ENCODE peak calls at places on chromosome 19, in five cellular contexts. K is lower leg skin, H is uterus, S is breast epithelium, J is A549. B is an unnamed sample.

GRCh38 chr19:39083983-39084731 is at the start of gene ACP7:
- DNase-seq in K (no peak), H (no peak), S (no peak), J (no peak), B (no peak)

GRCh38 chr19:51354103-51354741 is 12.0 kb downstream of the ETFB start:
- DNase-seq in K (no peak), H (no peak), S (no peak), J (no peak), B (no peak)

GRCh38 chr19:4044927-4045557 is 21.7 kb downstream of the ZBTB7A start:
- DNase-seq in K (peak), H (no peak), S (no peak), J (no peak), B (no peak)

GRCh38 chr19:40776966-40777794 is 867 bp upstream of the RAB4B start:
- DNase-seq in K (peak), H (peak), S (peak), J (peak), B (peak)

GRCh38 chr19:2302319-2303208 is 5.4 kb downstream of the LINGO3 start:
- DNase-seq in K (no peak), H (no peak), S (no peak), J (no peak), B (no peak)

GRCh38 chr19:32828139-32828538 is 41.4 kb downstream of the SLC7A9 start:
- DNase-seq in K (peak), H (no peak), S (no peak), J (no peak), B (no peak)

GRCh38 chr19:792361-792885 is 4.8 kb upstream of the PTBP1 start:
- DNase-seq in K (no peak), H (no peak), S (no peak), J (no peak), B (no peak)

GRCh38 chr19:10424011-10424637 is 3.8 kb downstream of the PDE4A start:
- DNase-seq in K (peak), H (peak), S (peak), J (peak), B (peak)

GRCh38 chr19:12792048-12792852 is 964 bp downstream of the JUNB start:
- DNase-seq in K (peak), H (peak), S (peak), J (peak), B (peak)

GRCh38 chr19:13163609-13164364 is 13.6 kb downstream of the IER2 start:
- DNase-seq in K (peak), H (peak), S (peak), J (peak), B (peak)

GRCh38 chr19:2500157-2500556 is 24.2 kb downstream of the GADD45B start:
- DNase-seq in K (no peak), H (no peak), S (no peak), J (no peak), B (no peak)

GRCh38 chr19:2722541-2723344 is 1.6 kb upstream of the DIRAS1 start:
- DNase-seq in K (no peak), H (peak), S (peak), J (peak), B (peak)

GRCh38 chr19:8310342-8311055 is 2.3 kb upstream of the CD320 start:
- DNase-seq in K (peak), H (no peak), S (peak), J (no peak), B (no peak)

GRCh38 chr19:29530549-29531457 is 5.0 kb downstream of the VSTM2B start:
- DNase-seq in K (no peak), H (no peak), S (no peak), J (no peak), B (no peak)

GRCh38 chr19:3821857-3822364 is 35.7 kb upstream of the MATK start:
- DNase-seq in K (peak), H (peak), S (peak), J (peak), B (no peak)

GRCh38 chr19:5128251-5128931 is 159.5 kb downstream of the KDM4B start:
- DNase-seq in K (no peak), H (peak), S (no peak), J (no peak), B (peak)

GRCh38 chr19:29665826-29666633 is 769 bp downstream of the PLEKHF1 start:
- DNase-seq in K (peak), H (peak), S (peak), J (no peak), B (peak)

DNA sequence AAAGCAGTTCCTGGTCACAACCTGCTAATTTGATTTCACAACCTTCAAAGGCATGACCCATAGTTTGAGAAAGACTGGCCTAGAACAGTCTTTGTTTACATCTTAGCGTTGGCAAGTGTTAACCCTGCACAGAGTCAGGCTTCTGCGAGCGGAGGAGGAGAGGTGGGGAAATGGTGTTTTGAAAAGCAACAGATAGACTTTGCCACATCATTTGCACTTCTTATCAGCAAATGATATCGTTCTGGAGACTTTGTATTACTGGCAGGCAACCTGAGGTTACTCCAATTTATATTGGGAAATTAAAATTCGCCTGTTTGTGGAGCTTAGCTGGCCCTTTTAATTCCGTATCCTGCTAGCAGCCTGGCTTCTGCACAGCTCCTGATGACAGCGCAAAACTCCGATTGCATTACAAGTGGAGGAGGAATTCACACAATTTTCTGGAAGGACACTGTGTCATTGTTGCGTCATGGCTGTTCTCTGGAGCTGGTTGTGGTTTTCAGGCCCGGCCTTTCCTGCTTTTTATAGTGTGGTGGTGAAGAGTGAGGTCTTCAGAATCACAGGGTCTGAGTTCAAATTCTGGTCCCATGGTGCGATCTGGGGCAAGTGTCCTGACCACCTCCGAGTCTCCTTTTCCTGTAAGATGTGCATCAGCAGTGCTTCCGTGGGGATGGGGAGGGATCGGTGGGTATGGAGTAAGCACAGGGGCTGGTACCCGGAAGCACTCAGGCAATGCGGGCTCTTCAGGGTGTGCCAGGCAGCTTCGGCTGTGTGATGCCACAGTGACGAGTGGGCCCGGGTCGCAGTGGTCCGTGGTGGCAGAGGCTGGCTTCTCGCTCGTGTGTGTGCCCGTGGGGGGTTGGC is 49.1 kb upstream of the EHD2 start:
- DNase-seq in K (peak), H (peak), S (peak), J (peak), B (peak)
- TF ChIP-seq POLR2A in K (no peak), H (peak), S (no peak), J (no peak), B (no peak)

GRCh38 chr19:47001584-47001983 is 18.1 kb upstream of the NPAS1 start:
- DNase-seq in K (no peak), H (no peak), S (no peak), J (no peak), B (no peak)
- TF ChIP-seq POLR2A in K (no peak), H (no peak), S (no peak), J (no peak), B (no peak)

DNA sequence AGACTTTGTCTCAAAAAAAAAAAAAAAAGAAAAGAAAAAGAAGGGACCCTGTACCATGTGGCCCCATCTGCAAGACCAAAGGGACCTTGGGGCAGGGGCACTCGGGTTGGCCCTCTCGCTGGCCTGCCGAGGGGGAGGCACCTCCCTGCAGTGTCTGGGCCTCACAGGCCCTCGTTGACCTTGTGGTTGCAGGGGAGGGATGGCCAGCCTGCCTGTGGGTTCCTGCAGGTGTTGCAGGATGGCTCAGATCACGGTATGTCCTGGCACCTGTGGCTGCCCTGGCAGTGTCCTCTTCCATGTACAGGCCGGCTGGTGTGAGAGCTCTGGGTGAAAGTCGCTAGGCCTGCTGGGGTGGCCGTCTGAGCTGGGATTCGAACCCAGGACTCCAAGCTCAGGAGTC is 4.7 kb upstream of the PGLS start:
- DNase-seq in K (no peak), H (no peak), S (no peak), J (no peak), B (no peak)
- TF ChIP-seq POLR2A in K (no peak), H (no peak), S (no peak), J (no peak), B (no peak)

DNA sequence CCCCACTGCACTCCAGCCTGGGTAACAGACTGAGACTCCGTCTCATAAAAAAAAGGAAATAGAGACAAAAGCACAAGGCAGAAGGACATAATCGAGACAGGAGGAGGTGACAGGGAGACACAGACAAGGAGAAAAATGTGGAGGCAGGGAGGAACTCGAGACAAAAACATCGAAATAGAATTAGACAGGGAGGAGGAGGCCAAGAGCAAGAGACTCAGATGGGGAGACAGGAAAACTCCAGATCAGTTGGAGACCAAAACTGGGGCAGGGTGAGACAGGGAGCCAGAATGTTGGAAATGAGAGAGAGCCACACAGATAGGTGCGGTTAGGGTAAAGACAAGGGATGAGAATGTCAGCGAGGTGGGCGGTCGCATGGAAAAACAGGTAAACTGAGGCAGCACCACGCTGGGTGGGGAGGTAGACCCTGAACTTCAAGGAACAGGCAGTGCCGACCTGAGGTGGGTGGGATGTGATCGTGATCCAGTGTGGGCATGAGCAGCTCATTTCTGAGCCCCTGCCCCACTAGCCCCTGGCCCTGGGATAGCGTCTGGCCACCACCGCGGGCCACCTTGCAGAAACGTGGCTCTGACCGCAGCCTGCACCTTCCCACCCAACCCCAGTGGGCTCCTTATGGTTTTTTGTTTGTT is 15.2 kb downstream of the CYTH2 start:
- DNase-seq in K (no peak), H (no peak), S (no peak), J (no peak), B (no peak)
- TF ChIP-seq POLR2A in K (no peak), H (no peak), S (no peak), J (no peak), B (no peak)

DNA sequence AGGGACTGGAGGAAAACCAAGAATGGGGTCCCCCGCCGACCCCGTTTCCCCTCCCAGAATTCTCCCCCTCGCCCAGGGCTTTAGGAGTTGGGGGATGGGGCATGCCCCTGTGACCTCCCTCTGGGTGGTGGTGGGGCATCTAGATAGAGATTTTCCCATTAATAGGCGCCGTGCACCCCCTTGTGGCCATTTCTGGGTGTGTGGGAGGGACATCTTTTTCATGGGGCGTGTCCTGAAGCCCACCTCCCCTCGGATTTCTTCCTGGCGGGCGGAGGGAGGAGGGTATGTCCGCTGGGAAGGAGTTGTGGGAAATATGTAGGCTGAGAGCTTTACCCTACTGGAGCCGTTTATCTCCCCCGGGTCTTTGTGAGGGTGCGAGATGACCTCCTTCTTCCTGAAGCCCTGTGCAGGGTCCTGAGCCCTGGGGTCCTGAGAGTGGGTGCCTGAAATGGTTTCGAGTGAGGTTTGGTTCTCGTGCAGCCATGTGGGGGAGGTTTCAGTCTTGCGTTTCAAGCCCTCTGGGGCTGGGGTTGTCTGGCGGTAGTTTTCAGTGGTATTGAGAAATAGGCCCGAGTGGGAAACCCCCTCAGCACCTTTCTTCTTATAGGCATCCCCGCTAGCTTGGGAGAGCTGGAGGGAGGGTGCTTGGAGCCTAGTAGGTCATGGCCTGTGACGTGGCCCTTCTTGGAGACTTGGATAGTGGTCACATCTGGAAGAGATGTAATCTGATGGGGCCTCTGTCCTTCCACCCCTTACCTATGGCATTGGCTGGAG is 1.0 kb downstream of the PRMT1 start:
- DNase-seq in K (peak), H (peak), S (peak), J (peak), B (peak)
- TF ChIP-seq POLR2A in K (no peak), H (no peak), S (no peak), J (no peak), B (no peak)

DNA sequence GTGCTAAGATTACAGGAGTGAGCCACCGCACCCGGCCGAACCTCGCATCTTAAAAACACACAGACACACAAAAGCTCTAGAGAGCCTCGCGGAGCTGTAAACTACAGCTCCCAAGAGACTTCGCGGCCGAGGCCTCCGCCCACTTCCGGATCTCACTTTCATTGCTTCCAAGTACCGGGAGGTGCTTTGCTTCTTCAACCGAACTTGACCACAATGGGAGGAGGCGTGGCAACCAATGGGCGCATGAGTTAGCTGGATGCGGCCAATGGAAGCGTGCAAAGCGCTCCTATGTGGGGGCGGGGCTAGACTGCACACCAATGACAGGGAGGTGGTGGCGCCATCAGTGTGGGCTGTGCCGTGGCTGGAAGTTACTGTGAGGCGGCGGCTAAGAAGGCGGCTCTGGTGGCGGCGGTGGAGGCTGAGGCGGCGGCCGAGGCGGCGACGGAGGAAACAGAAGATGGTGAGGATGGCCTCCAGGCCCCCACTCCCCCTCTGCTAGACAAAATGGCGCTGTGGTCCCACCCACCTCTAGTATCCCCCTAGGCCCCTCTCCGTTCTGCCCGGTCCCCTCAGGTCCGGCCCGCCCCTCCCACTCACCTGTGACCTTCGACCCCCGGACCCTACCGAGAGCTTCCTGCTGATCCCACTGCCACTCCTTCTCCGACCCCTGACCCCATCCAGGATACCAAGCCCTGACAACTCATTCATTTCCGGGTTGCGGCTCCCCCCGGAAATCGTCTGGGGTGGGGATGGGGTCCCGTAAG is at the start of gene DDA1:
- DNase-seq in K (peak), H (peak), S (peak), J (peak), B (peak)
- TF ChIP-seq POLR2A in K (no peak), H (peak), S (no peak), J (peak), B (peak)